ENCODE peak calls at places on chromosomes 11 and 22, in four cellular contexts. P is activated B cell treated with CpG ODN at 0.5 μM for 24 hours; S is activated CD8-positive, alpha-beta T cell treated with anti-CD3 and anti-CD28 coated beads for 36 hours; N is activated T-helper 17 cell treated with anti-CD3 and anti-CD28 coated beads, Interleukin-2, amount 50 U/mL, for 72 hours. V is an unnamed sample.

GRCh38 chr11:61187505-61188130 is 15.7 kb upstream of the PGA3 start:
- ATAC-seq in S (peak), N (peak), P (peak), V (peak)

GRCh38 chr11:26062665-26063064 is 269.3 kb upstream of the ANO3 start:
- ATAC-seq in N (no peak), S (no peak), P (no peak), V (no peak)

GRCh38 chr22:29695129-29695926 is 24.5 kb upstream of the CABP7 start:
- ATAC-seq in N (no peak), P (no peak), S (no peak), V (no peak)

GRCh38 chr11:44014968-44015623 is 32.7 kb upstream of the ACCSL start:
- ATAC-seq in P (no peak), N (no peak), S (no peak), V (no peak)

GRCh38 chr11:3866836-3867208 is 11.4 kb downstream of the STIM1 start:
- ATAC-seq in N (no peak), P (no peak), S (no peak), V (no peak)

GRCh38 chr22:17741866-17742527 is 32.3 kb downstream of the BID start:
- ATAC-seq in P (no peak), S (no peak), N (no peak), V (no peak)

GRCh38 chr11:1892116-1892515 is 421 bp upstream of the PRR33 start:
- ATAC-seq in P (no peak), S (no peak), N (no peak), V (no peak)

GRCh38 chr11:34243620-34244493 is 114.0 kb downstream of the ABTB2 start:
- ATAC-seq in P (peak), N (peak), S (peak), V (peak)

GRCh38 chr11:66863428-66864125 is 6.7 kb downstream of the LRFN4 start:
- ATAC-seq in S (no peak), P (no peak), N (no peak), V (no peak)

GRCh38 chr11:130024356-130024755 is 21.7 kb upstream of the PRDM10 start:
- ATAC-seq in N (no peak), S (no peak), P (no peak), V (no peak)

GRCh38 chr22:27456696-27457503 is 344.7 kb downstream of the MN1 start:
- ATAC-seq in P (no peak), S (no peak), N (no peak), V (no peak)

V was measured in stimulated activated memory B cell treated with anti-CD40 and anti-IgM and Interleukin-4, amounts not matched to agents 10 μg/mL and 1 μg/mL and 100 μg/mL, for 72 hours.